ENCODE peak calls at places on chromosomes 5 and 9, in four cellular contexts. B is HT1080, W is C1 segment of cervical spinal cord, Y is KG1. U is an unnamed sample.

GRCh38 chr5:95759005-95759404 is 27.9 kb downstream of the RHOBTB3 start:
- DNase-seq in W (no peak), Y (no peak), B (no peak), U (no peak)

GRCh38 chr9:82972446-82972845 is 90.5 kb downstream of the RASEF start:
- DNase-seq in W (no peak), Y (no peak), B (no peak), U (no peak)

GRCh38 chr5:151770383-151771258 is 1.1 kb upstream of the G3BP1 start:
- DNase-seq in Y (no peak), B (no peak), W (no peak), U (peak)

GRCh38 chr9:15220658-15221310 is 86.2 kb downstream of the TTC39B start:
- DNase-seq in Y (no peak), W (no peak), B (no peak), U (no peak)

GRCh38 chr9:119458068-119458467 is 88.8 kb upstream of the BRINP1 start:
- DNase-seq in W (no peak), Y (no peak), B (no peak), U (peak)

GRCh38 chr9:69207503-69207902 is 33.4 kb downstream of the TJP2 start:
- DNase-seq in B (no peak), W (no peak), Y (no peak), U (no peak)

GRCh38 chr9:69253057-69253456 is 72.0 kb upstream of the ENTREP1 start:
- DNase-seq in Y (no peak), B (no peak), W (no peak), U (peak)

GRCh38 chr5:14397717-14398116 is 183.9 kb upstream of the OTULINL start:
- DNase-seq in W (no peak), Y (no peak), B (peak), U (peak)

GRCh38 chr9:114086009-114086408 is 7.9 kb upstream of the AMBP start:
- DNase-seq in Y (no peak), B (no peak), W (no peak), U (no peak)

GRCh38 chr9:108185613-108186012 is 670.2 kb downstream of the ACTL7B start:
- DNase-seq in B (no peak), Y (no peak), W (no peak), U (no peak)

U was measured in MCF 10A.